ENCODE peak calls at places on chromosomes 6 and 20, in seven cellular contexts. M is stomach, Z is psoas muscle, V is SK-N-SH, U is MM.1S, J is heart right ventricle, H is fibroblast of lung. X is an unnamed sample.

GRCh38 chr6:55868910-55869479 is 6.4 kb downstream of the BMP5 start:
- DNase-seq in M (no peak), H (no peak), Z (no peak), U (no peak), J (no peak), V (no peak), X (no peak)

GRCh38 chr6:124294572-124294971 is 490.9 kb downstream of the NKAIN2 start:
- DNase-seq in U (no peak), V (no peak), H (no peak), J (no peak), M (no peak), Z (no peak), X (no peak)

GRCh38 chr6:25866011-25866410 is 8.0 kb downstream of the SLC17A3 start:
- DNase-seq in U (no peak), Z (no peak), V (no peak), J (no peak), H (no peak), M (no peak), X (no peak)

GRCh38 chr6:149484733-149485700 is at the start of gene ZC3H12D:
- DNase-seq in U (no peak), M (peak; percentile 59), V (no peak), H (peak; percentile 60), J (peak; percentile 65), Z (peak; percentile 61), X (peak; percentile 23)

GRCh38 chr20:48006036-48006833 is 221.0 kb upstream of the SULF2 start:
- DNase-seq in U (no peak), V (no peak), J (no peak), M (no peak), H (no peak), Z (no peak), X (no peak)

GRCh38 chr6:44661631-44662030 is 274.1 kb downstream of the CDC5L start:
- DNase-seq in H (no peak), M (no peak), J (no peak), V (no peak), Z (no peak), U (no peak), X (no peak)

GRCh38 chr6:35717449-35718353 is 19.1 kb upstream of the ARMC12 start:
- DNase-seq in U (no peak), Z (no peak), H (no peak), V (no peak), M (no peak), J (no peak), X (no peak)

GRCh38 chr20:4973330-4974097 is 27.8 kb downstream of the SLC23A2 start:
- DNase-seq in J (peak; percentile 21), U (peak; percentile 76), H (peak; percentile 87), Z (peak; percentile 47), M (peak; percentile 43), V (no peak), X (peak; percentile 81)

GRCh38 chr6:162857321-162857720 is 129.5 kb downstream of the PACRG start:
- DNase-seq in Z (no peak), V (no peak), J (no peak), H (no peak), U (no peak), M (no peak), X (no peak)

GRCh38 chr6:41702771-41703494 is 32.5 kb downstream of the TFEB start:
- DNase-seq in M (no peak), J (no peak), H (no peak), Z (no peak), U (no peak), V (no peak), X (no peak)

GRCh38 chr20:2458919-2459499 is 11.6 kb downstream of the SNRPB start:
- DNase-seq in H (no peak), Z (no peak), U (no peak), J (no peak), M (no peak), V (no peak), X (no peak)
- H3K36me3 ChIP-seq in H (peaks cover 12% of the 10 kb centered on the region), Z (peaks cover 59% of the 10 kb centered on the region), U (peaks cover 32% of the 10 kb centered on the region), J (peaks cover 4% of the 10 kb centered on the region), M (peaks cover 57% of the 10 kb centered on the region), V (peaks cover 48% of the 10 kb centered on the region), X (no peaks in the 10 kb centered on the region)

GRCh38 chr20:61350500-61351250 is 98.6 kb downstream of the CDH4 start:
- DNase-seq in M (no peak), J (no peak), V (no peak), U (no peak), H (no peak), Z (no peak), X (no peak)
- TF ChIP-seq CTCF in M (no peak), J (no peak), V (no peak), U (no peak), H (no peak), Z (no peak), X (no peak)

GRCh38 chr6:107657755-107658461 is 166.2 kb downstream of the SCML4 start:
- DNase-seq in M (peak; percentile 39), Z (peak; percentile 81), U (peak; percentile 90), H (peak; percentile 93), V (peak; percentile 77), J (peak; percentile 48), X (no peak)
- H3K27ac ChIP-seq in M (peak overlapping the region; percentile 21), Z (peak overlapping the region; percentile 94), U (peak overlapping the region; percentile 67), H (peak overlapping the region; percentile 72), V (peak overlapping the region; percentile 78), J (peak overlapping the region; percentile 45), X (no peak overlapping the region)

DNA sequence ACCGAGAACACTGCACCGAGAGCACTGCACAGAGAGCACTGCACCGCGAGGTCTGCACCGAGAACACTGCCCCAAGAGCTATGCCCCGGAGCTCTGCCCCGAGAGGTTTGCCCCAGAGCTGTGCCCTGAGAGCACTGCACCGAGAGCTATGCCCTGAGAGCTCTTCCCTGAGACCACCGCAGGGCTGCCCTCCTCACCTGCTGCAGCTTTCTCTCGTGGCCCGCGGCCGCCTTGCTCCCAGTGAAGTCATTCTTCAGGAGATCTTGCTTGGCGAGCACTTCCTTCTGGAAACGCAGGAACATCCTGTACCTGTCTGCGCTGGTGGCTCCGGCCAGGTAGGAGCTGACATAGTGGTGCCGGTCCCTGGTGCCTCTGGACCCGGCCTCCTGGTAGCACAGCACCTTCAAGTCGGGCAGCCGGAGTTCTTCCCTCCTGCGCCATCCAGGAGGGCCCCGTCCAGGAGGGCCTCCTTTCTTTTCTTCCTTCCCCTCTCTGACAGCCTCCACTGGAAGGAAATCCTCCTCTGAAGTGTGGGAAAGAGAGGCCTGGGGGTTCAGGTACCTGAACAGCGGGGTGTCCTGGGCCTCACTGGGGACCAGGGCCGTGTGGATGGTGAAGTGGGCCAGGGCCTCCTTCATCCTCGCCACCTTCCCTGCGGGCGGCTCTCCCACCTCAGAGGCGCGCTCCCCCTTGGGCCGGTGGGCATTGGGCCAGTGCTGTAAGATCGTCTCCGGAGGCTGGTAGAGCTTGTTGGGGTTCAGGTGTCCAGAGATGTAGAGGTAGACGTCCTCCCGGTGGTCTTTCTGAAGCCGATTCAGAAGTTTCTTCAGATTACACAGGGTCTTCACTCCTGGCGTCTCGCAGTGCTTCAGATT is 7.8 kb downstream of the C6orf118 start:
- DNase-seq in U (no peak), J (no peak), H (no peak), M (no peak), Z (no peak), V (no peak), X (no peak)
- H3K36me3 ChIP-seq in U (no peaks in the 10 kb centered on the region), J (no peaks in the 10 kb centered on the region), H (no peaks in the 10 kb centered on the region), M (no peaks in the 10 kb centered on the region), Z (no peaks in the 10 kb centered on the region), V (no peaks in the 10 kb centered on the region), X (no peaks in the 10 kb centered on the region)

X was measured in testis.